ENCODE peak calls at places on chromosomes 16 and 17, in seven cellular contexts. Q is PC-9, Y is kidney epithelial cell, I is neuronal stem cell, R is mammary epithelial cell, X is cardiac muscle cell, U is BJ. C is an unnamed sample.
A peak's percentile ranks its signal among the peaks of the same experiment; 100 is the strongest.

GRCh38 chr16:53152321-53152720 is 97.5 kb downstream of the CHD9 start:
- DNase-seq in Q (no peak), Y (no peak), I (no peak), R (no peak), X (no peak), U (no peak), C (no peak)

GRCh38 chr16:59274141-59274540 is 540.0 kb upstream of the GOT2 start:
- DNase-seq in Q (no peak), Y (no peak), I (no peak), R (no peak), X (no peak), U (no peak), C (no peak)

GRCh38 chr16:73056911-73057310 is 9.0 kb upstream of the ZFHX3 start:
- DNase-seq in Q (no peak), Y (no peak), I (no peak), R (no peak), X (peak; percentile 22), U (no peak), C (no peak)

GRCh38 chr17:58271532-58271931 is 9.2 kb downstream of the MPO start:
- DNase-seq in Q (no peak), Y (no peak), I (no peak), R (no peak), X (no peak), U (no peak), C (no peak)

GRCh38 chr17:40362696-40363479 is 1.6 kb downstream of the GJD3 start:
- DNase-seq in Q (peak; percentile 72), Y (no peak), I (peak; percentile 76), R (peak; percentile 68), X (peak; percentile 80), U (no peak), C (peak; percentile 90)

GRCh38 chr17:77507116-77507885 is 366.5 kb downstream of the SEC14L1 start:
- DNase-seq in Q (no peak), Y (no peak), I (no peak), R (no peak), X (no peak), U (no peak), C (no peak)

GRCh38 chr17:44022246-44022645 is 7.5 kb upstream of the TMEM101 start:
- DNase-seq in Q (no peak), Y (no peak), I (no peak), R (no peak), X (no peak), U (no peak), C (no peak)

GRCh38 chr17:67689534-67690177 is 28.1 kb upstream of the NOL11 start:
- DNase-seq in Q (peak; percentile 51), Y (peak; percentile 35), I (peak; percentile 54), R (peak; percentile 42), X (peak; percentile 79), U (peak; percentile 13), C (no peak)

GRCh38 chr17:6496116-6496481 is 51.8 kb downstream of the PIMREG start:
- DNase-seq in Q (no peak), Y (no peak), I (no peak), R (no peak), X (peak; percentile 37), U (no peak), C (no peak)

GRCh38 chr16:30499284-30499683 is 26.7 kb downstream of the ITGAL start:
- DNase-seq in Q (no peak), Y (no peak), I (no peak), R (no peak), X (no peak), U (no peak), C (no peak)

GRCh38 chr16:1067629-1068028 is 4.9 kb upstream of the SSTR5 start:
- DNase-seq in Q (no peak), Y (no peak), I (no peak), R (no peak), X (no peak), U (no peak), C (no peak)

GRCh38 chr16:1070084-1070987 is 2.2 kb upstream of the SSTR5 start:
- DNase-seq in Q (no peak), Y (no peak), I (no peak), R (no peak), X (no peak), U (no peak), C (no peak)

GRCh38 chr16:1069154-1069553 is 3.4 kb upstream of the SSTR5 start:
- DNase-seq in Q (no peak), Y (no peak), I (no peak), R (no peak), X (no peak), U (no peak), C (peak; percentile 40)

GRCh38 chr16:1066584-1067172 is 5.9 kb upstream of the SSTR5 start:
- DNase-seq in Q (no peak), Y (no peak), I (no peak), R (no peak), X (no peak), U (no peak), C (no peak)

DNA sequence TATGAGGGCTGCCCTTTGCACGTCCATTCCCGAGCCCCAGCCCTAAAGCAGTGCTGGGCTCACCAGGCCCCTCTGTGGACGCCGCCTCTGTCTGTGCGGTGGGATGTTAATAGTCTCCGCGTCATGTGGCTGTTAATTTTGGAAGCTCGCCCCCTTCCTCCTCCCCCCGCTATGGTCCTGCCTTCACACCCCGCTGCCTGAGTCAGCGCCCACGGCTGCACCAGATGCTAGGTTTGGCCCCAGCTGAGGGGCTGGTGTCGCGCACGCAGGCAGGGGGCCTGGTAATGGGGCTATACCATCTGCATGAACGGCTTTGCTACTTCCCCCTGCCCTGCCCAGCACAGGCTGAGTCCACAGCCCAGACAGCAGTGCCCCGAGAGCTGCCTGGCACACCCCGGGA is 4.1 kb upstream of the SSTR5 start:
- DNase-seq in Q (no peak), Y (no peak), I (no peak), R (no peak), X (no peak), U (no peak), C (peak; percentile 39)
- H3K4me3 ChIP-seq in Q (no peak overlapping the region), Y (no peak overlapping the region), I (no peak overlapping the region), R (no peak overlapping the region), X (no peak overlapping the region), U (no peak overlapping the region), C (no peak overlapping the region)

DNA sequence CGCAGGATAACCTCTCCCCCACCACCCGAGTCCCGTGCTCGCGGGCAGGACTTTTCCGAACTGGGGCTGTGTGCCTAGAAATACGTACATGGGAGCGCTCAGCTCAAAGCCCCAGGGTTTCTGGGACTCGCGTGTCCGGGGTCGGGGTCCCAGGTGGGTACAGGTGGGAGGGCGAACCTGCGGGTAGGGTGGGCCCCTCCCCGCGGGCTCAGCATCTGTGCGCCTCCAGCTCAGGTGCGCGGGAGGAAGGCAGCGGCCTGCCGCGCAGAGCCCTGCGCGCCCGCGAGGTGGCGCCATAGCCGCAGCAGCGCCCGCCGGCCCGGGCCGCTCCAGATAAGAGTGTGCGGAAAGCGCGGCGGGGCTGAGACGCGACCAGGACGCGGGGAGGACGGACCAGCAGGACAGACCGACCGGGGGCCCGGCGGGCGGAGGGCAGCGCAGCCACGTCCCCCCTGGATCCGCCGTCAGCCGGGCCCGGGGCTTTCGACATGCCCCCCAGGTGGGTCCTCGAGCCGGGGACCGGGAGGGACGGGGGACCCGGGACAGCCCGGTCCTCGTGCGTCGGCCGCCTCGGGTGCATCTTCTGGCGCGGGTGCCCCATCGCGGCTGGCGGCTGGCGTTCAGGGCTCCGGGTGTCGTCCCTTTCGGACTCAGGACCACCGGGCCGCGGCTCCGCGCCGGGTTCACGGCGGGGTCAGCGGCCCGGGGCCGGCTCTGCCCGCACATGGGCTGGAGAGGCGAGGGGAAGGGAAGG is at the start of gene HIC1:
- DNase-seq in Q (no peak), Y (no peak), I (peak; percentile 68), R (peak; percentile 57), X (peak; percentile 84), U (no peak), C (peak; percentile 69)
- H3K27me3 ChIP-seq in Q (peaks cover 12% of the 10 kb centered on the region), Y (peaks cover 37% of the 10 kb centered on the region), I (peaks cover 88% of the 10 kb centered on the region), R (no peaks in the 10 kb centered on the region), X (peaks cover 93% of the 10 kb centered on the region), U (no peaks in the 10 kb centered on the region), C (no peaks in the 10 kb centered on the region)

DNA sequence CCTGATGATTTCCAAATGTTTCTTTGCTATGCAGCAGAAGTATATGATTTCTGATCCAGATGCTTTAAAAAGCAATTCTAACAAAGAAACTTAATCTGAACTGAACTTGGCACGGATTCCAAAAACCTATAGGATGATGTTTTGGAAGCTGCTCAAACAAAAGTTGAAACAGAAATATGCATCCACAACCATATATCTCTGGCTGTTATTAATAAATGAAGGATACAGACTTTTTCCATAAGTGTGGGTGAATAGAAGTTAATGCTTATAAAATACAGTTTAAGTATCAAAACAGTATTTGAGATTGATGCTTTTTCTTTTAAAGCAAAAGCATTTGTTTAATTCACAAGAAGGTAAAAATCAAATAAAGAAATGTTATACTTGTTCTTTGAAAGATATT is 27.9 kb upstream of the NACA2 start:
- DNase-seq in Q (no peak), Y (no peak), I (no peak), R (no peak), X (no peak), U (no peak), C (no peak)
- H3K4me3 ChIP-seq in Q (no peak overlapping the region), Y (no peak overlapping the region), I (no peak overlapping the region), R (no peak overlapping the region), X (no peak overlapping the region), U (no peak overlapping the region), C (no peak overlapping the region)

GRCh38 chr17:74355065-74355464 is 6.6 kb downstream of the BTBD17 start:
- DNase-seq in Q (no peak), Y (no peak), I (no peak), R (no peak), X (no peak), U (no peak), C (no peak)
- H3K27me3 ChIP-seq in Q (peaks cover 66% of the 10 kb centered on the region), Y (peaks cover 78% of the 10 kb centered on the region), I (peaks cover 31% of the 10 kb centered on the region), R (peaks cover 10% of the 10 kb centered on the region), X (peaks cover 85% of the 10 kb centered on the region), U (peaks cover 2% of the 10 kb centered on the region), C (no peaks in the 10 kb centered on the region)

DNA sequence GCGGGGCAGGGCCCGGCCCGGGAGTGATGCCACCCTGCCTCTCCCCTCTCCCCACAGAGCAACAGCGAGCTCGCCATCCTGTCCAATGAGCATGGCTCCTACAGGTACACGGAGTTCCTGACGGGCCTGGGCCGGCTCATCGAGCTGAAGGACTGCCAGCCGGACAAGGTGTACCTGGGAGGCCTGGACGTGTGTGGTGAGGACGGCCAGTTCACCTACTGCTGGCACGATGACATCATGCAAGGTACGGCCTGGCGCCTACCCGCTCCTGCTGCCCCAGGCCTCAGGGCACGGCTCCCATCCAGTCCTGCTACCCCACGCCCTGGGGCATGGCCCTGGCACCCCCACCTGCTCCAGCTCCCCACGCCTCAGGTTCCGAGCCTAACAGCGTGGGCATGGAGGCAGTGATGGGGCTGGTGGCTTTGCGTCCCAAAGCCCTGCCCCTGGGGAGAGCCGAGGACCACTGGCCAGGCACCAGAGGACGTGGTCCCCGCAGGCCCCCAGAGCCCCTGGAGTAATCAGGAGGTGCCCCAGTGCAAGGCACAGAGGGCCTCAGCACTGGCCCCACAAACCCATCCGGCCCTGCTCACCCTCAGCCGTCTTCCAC is 38.5 kb downstream of the TSC2 start:
- DNase-seq in Q (no peak), Y (no peak), I (no peak), R (no peak), X (no peak), U (no peak), C (no peak)
- H3K4me3 ChIP-seq in Q (no peak overlapping the region), Y (no peak overlapping the region), I (no peak overlapping the region), R (no peak overlapping the region), X (no peak overlapping the region), U (no peak overlapping the region), C (no peak overlapping the region)